ENCODE peak calls at places on chromosomes 16 and 17, in eight cellular contexts. H, M, C, Q, L, I, E and S are unnamed samples.
A peak's percentile ranks its signal among the peaks of the same experiment; 100 is the strongest.

GRCh38 chr17:58391302-58391984 is 25.9 kb downstream of the RNF43 start:
- DNase-seq in Q (peak; percentile 84), E (no peak), C (no peak), M (peak; percentile 29), H (no peak), L (peak; percentile 30), I (peak; percentile 12), S (no peak)

GRCh38 chr17:64128787-64129514 is 993 bp downstream of the ERN1 start:
- DNase-seq in H (no peak), Q (peak; percentile 59), E (peak; percentile 32), L (peak; percentile 32), M (peak; percentile 43), I (peak; percentile 24), C (no peak), S (no peak)

GRCh38 chr16:82987767-82988166 is 361.0 kb downstream of the CDH13 start:
- DNase-seq in I (no peak), C (no peak), H (no peak), E (no peak), Q (no peak), L (no peak), M (no peak), S (no peak)

GRCh38 chr17:47663997-47664941 is 14.6 kb downstream of the KPNB1 start:
- DNase-seq in E (no peak), H (peak; percentile 42), I (peak; percentile 47), L (peak; percentile 63), Q (peak; percentile 52), C (peak; percentile 50), M (peak; percentile 37), S (peak; percentile 62)

GRCh38 chr17:71470062-71470461 is 650.8 kb upstream of the SOX9 start:
- DNase-seq in C (no peak), Q (no peak), E (no peak), M (no peak), H (no peak), I (no peak), L (no peak), S (no peak)

GRCh38 chr16:22938647-22939046 is 124.7 kb downstream of the HS3ST2 start:
- DNase-seq in M (no peak), C (no peak), I (no peak), H (no peak), Q (no peak), E (no peak), L (no peak), S (no peak)

GRCh38 chr17:48129981-48130380 is 22.4 kb downstream of the SNX11 start:
- DNase-seq in E (no peak), M (no peak), H (no peak), C (no peak), Q (no peak), L (no peak), I (no peak), S (no peak)

GRCh38 chr17:1774390-1775176 is 12.7 kb downstream of the SERPINF1 start:
- DNase-seq in L (no peak), C (no peak), H (no peak), I (no peak), E (no peak), M (no peak), Q (no peak), S (no peak)

GRCh38 chr17:19707728-19708221 is 8.6 kb downstream of the SLC47A2 start:
- DNase-seq in H (no peak), I (no peak), E (no peak), C (no peak), L (no peak), Q (no peak), M (peak; percentile 65), S (no peak)

GRCh38 chr17:34858941-34859562 is 102.2 kb downstream of the CCT6B start:
- DNase-seq in L (no peak), I (no peak), C (no peak), E (no peak), H (no peak), M (no peak), Q (no peak), S (no peak)

GRCh38 chr16:84822990-84823389 is 3.2 kb downstream of the CRISPLD2 start:
- DNase-seq in Q (no peak), L (no peak), M (no peak), E (no peak), C (no peak), H (no peak), I (no peak), S (no peak)

GRCh38 chr17:47204722-47205418 is 4.3 kb upstream of the MYL4 start:
- DNase-seq in I (peak; percentile 50), M (peak; percentile 61), C (no peak), L (no peak), Q (no peak), E (peak; percentile 29), H (no peak), S (no peak)

GRCh38 chr16:10182186-10182683 is at the start of gene GRIN2A:
- DNase-seq in E (peak; percentile 11), Q (no peak), I (no peak), L (no peak), C (no peak), H (no peak), M (no peak), S (no peak)

GRCh38 chr17:8166731-8167130 is 4.0 kb upstream of the VAMP2 start:
- DNase-seq in H (no peak), C (no peak), E (no peak), M (peak; percentile 9), Q (peak; percentile 14), L (no peak), I (no peak), S (no peak)

GRCh38 chr17:8163978-8164814 is 1.4 kb upstream of the VAMP2 start:
- DNase-seq in M (peak; percentile 94), H (no peak), E (peak; percentile 85), L (no peak), C (peak; percentile 76), Q (peak; percentile 83), I (peak; percentile 90), S (peak; percentile 69)

GRCh38 chr17:8162997-8163977 is 539 bp upstream of the VAMP2 start:
- DNase-seq in M (peak; percentile 44), E (peak; percentile 35), I (no peak), H (no peak), C (no peak), Q (peak; percentile 49), L (no peak), S (no peak)

GRCh38 chr17:8162232-8162996 is at the start of gene VAMP2:
- DNase-seq in I (peak; percentile 81), L (no peak), E (peak; percentile 89), H (no peak), Q (peak; percentile 89), C (peak; percentile 81), M (peak; percentile 92), S (no peak)

GRCh38 chr17:8164815-8165131 is 2.0 kb upstream of the VAMP2 start:
- DNase-seq in C (no peak), Q (peak; percentile 19), E (peak; percentile 12), I (no peak), L (no peak), H (no peak), M (peak; percentile 31), S (no peak)
- H3K4me3 ChIP-seq in C (peak overlapping the region; percentile 49), Q (no peak overlapping the region), E (peak overlapping the region; percentile 99), I (no peak overlapping the region), L (no peak overlapping the region), H (no peak overlapping the region), M (no peak overlapping the region), S (no peak overlapping the region)

GRCh38 chr16:7332611-7333010 is at the start of gene RBFOX1:
- DNase-seq in I (no peak), Q (no peak), L (no peak), M (no peak), E (no peak), H (no peak), C (no peak), S (no peak)

GRCh38 chr16:7331997-7332396 is 648 bp upstream of the RBFOX1 start:
- DNase-seq in M (no peak), L (no peak), C (no peak), E (no peak), Q (no peak), H (no peak), I (no peak), S (no peak)

GRCh38 chr16:7335991-7336634 is 3.5 kb downstream of the RBFOX1 start:
- DNase-seq in Q (no peak), L (no peak), C (no peak), H (no peak), M (peak; percentile 41), E (no peak), I (no peak), S (no peak)

GRCh38 chr16:7333326-7333725 is 681 bp downstream of the RBFOX1 start:
- DNase-seq in L (no peak), M (no peak), I (no peak), C (no peak), H (no peak), Q (no peak), E (no peak), S (no peak)

GRCh38 chr16:7334801-7335560 is 2.3 kb downstream of the RBFOX1 start:
- DNase-seq in H (no peak), C (no peak), M (peak; percentile 34), I (no peak), Q (no peak), E (no peak), L (no peak), S (no peak)
- H3K4me3 ChIP-seq in H (no peak overlapping the region), C (no peak overlapping the region), M (peak overlapping the region; percentile 49), I (peak overlapping the region; percentile 57), Q (no peak overlapping the region), E (peak overlapping the region; percentile 75), L (no peak overlapping the region), S (no peak overlapping the region)

GRCh38 chr16:57301126-57301817 is 16.8 kb upstream of the PLLP start:
- DNase-seq in C (no peak), M (no peak), L (no peak), E (no peak), I (no peak), Q (no peak), H (no peak), S (no peak)

GRCh38 chr16:57300387-57301125 is 16.1 kb upstream of the PLLP start:
- DNase-seq in I (peak; percentile 99), Q (peak; percentile 99), C (peak; percentile 96), E (peak; percentile 98), L (peak; percentile 98), M (peak; percentile 99), H (peak; percentile 98), S (peak; percentile 98)

GRCh38 chr16:57299719-57300386 is 15.4 kb upstream of the PLLP start:
- DNase-seq in Q (peak; percentile 89), M (peak; percentile 94), E (peak; percentile 85), I (peak; percentile 93), C (peak; percentile 70), H (peak; percentile 94), L (peak; percentile 92), S (peak; percentile 91)

GRCh38 chr16:57299009-57299718 is 14.7 kb upstream of the PLLP start:
- DNase-seq in I (peak; percentile 68), L (peak; percentile 79), C (peak; percentile 30), E (peak; percentile 64), H (no peak), Q (peak; percentile 59), M (no peak), S (no peak)

DNA sequence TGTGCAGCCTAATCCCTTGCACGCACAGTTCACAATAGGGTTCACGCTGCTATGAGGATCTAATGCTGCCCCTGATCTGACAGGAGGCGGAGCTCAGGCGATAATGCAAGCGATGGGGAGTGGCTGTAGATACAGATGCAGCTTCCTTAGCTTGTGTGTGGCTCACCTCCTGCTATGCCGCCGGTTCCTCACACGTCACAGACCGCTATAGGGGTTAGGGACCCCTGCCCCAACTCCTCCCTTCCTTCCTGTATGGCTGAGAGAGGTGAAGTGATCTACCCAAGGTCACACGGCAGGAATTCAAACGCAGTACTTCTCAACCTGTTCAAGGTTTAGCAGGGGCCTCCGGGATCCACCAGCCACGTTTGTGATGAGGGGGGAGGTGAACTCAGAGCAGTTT is 13.4 kb upstream of the PLLP start:
- DNase-seq in L (no peak), I (no peak), H (no peak), C (peak; percentile 27), Q (no peak), E (no peak), M (no peak), S (peak; percentile 90)
- H3K4me3 ChIP-seq in L (no peak overlapping the region), I (no peak overlapping the region), H (no peak overlapping the region), C (peak overlapping the region; percentile 27), Q (no peak overlapping the region), E (no peak overlapping the region), M (no peak overlapping the region), S (peak overlapping the region; percentile 57)

GRCh38 chr16:86740817-86741799 is 162.8 kb downstream of the FOXL1 start:
- DNase-seq in M (peak; percentile 80), C (no peak), H (peak; percentile 36), L (peak; percentile 92), Q (no peak), E (peak; percentile 45), I (peak; percentile 78), S (peak; percentile 1)
- H3K4me3 ChIP-seq in M (peak overlapping the region; percentile 46), C (no peak overlapping the region), H (peak overlapping the region; percentile 26), L (peak overlapping the region; percentile 55), Q (peak overlapping the region; percentile 23), E (peak overlapping the region; percentile 44), I (peak overlapping the region; percentile 47), S (no peak overlapping the region)